ENCODE peak calls at places on chromosomes 13 and 19, in eight cellular contexts. Q, N, A, X, B, J, O and D are unnamed samples. For H3K9me2 and H3K4me1, the result is how much of the 10 kb centered on the place peaks cover.

GRCh38 chr19:42697884-42698283 is 42.4 kb downstream of the PSG3 start:
- DNase-seq in J (no peak), N (no peak), B (peak), A (no peak), X (no peak), Q (no peak), O (no peak), D (no peak)

GRCh38 chr13:96946709-96947311 is 47.5 kb downstream of the OXGR1 start:
- DNase-seq in Q (no peak), N (peak), X (peak), A (no peak), O (no peak), B (no peak), J (peak), D (no peak)

GRCh38 chr13:99280166-99280565 is 22.0 kb upstream of the GPR18 start:
- DNase-seq in A (peak), J (no peak), N (no peak), X (no peak), B (peak), Q (no peak), O (no peak), D (no peak)

GRCh38 chr19:44808463-44809371 is at the start of gene BCAM:
- DNase-seq in A (peak), Q (peak), N (peak), J (peak), O (no peak), B (peak), X (peak), D (no peak)

GRCh38 chr19:55641376-55642152 is 762 bp downstream of the ZNF580 start:
- DNase-seq in B (peak), X (peak), J (no peak), Q (peak), A (no peak), O (no peak), N (no peak), D (no peak)

GRCh38 chr13:35469781-35470380 is 6.6 kb downstream of the MAB21L1 start:
- DNase-seq in A (no peak), N (no peak), X (no peak), J (no peak), O (no peak), B (peak), Q (no peak), D (no peak)

GRCh38 chr13:52371736-52372247 is 34.2 kb downstream of the THSD1 start:
- DNase-seq in A (peak), O (peak), N (no peak), B (peak), X (no peak), Q (peak), J (peak), D (no peak)

GRCh38 chr19:30339624-30340525 is 32.3 kb upstream of the ZNF536 start:
- DNase-seq in Q (no peak), A (no peak), X (no peak), B (no peak), N (no peak), O (no peak), J (no peak), D (no peak)

DNA sequence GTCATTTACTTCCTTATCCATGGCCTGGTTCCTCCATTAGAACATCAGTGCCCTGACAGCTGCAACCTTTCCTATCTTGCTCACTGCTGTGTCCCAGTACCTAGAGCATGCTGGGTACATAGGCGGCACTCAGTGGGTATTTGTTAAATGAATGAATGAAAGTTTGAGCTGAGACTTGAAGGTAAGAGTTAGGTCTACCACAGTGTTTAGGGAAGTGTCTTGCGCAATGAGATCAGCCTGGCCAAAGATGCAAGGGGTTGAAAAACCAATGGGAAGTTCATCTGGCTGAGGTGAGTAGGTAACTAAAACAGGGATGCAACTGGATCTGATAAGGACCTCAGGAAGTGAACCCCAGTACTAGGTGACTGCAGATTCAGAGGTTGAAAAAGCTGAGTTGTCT is 24.7 kb downstream of the ZNF175 start:
- DNase-seq in B (no peak), Q (no peak), J (no peak), N (no peak), A (no peak), X (no peak), O (no peak), D (no peak)
- H3K9me2 ChIP-seq in B (under half), Q (under half), J (under half), N (under half), A (under half), X (under half), O (under half), D (under half)

GRCh38 chr19:41299755-41300089 is 10.2 kb upstream of the CCDC97 start:
- DNase-seq in N (peak), A (no peak), B (peak), X (no peak), O (no peak), Q (no peak), J (no peak), D (no peak)

GRCh38 chr19:41299046-41299754 is 10.8 kb upstream of the CCDC97 start:
- DNase-seq in J (no peak), B (peak), A (no peak), X (no peak), N (no peak), O (no peak), Q (no peak), D (no peak)

GRCh38 chr19:41297628-41298326 is 12.2 kb upstream of the CCDC97 start:
- DNase-seq in A (no peak), J (no peak), X (no peak), O (no peak), B (peak), Q (no peak), N (no peak), D (peak)

GRCh38 chr19:41296323-41296935 is 13.5 kb upstream of the CCDC97 start:
- DNase-seq in O (no peak), X (no peak), Q (no peak), B (no peak), N (no peak), J (peak), A (peak), D (peak)

DNA sequence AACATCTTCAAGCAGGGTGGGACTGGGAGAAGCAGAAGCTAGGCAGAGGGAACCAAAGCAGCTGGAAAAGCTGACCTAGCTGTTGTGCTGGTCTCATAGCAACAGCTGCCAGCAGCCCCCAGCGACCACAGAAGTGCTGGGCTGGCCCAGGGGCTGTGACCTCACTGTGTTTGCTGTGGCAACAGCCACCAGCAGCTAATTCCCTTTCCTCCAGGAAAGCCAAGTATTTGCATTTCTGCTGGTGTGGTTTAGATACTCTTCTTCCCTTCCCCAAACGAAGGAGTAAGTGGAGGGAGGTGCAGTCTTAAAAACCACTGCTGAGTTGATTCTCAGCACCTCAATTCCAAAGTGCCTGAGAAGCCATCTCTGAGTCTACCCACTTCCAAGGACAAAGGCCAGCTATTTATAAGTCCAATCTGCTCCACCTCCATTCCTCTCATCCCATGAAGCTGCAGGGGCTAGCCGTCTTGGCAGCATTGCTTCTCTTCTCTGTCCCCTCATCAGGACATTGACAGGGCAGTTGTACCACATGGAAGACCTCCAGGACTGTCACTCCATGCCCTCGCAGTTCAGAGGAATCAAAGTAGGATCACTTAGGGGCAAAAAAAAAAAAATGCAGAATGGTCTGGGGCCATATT is 11.5 kb upstream of the CCDC97 start:
- DNase-seq in Q (no peak), A (no peak), O (no peak), B (peak), J (no peak), X (no peak), N (peak), D (peak)
- H3K4me1 ChIP-seq in Q (under half), A (under half), O (under half), B (under half), J (under half), X (under half), N (under half), D (half or more)

GRCh38 chr13:65505941-65506340 is 1724.2 kb downstream of the PCDH9 start:
- DNase-seq in X (no peak), N (no peak), O (no peak), Q (no peak), A (no peak), B (no peak), J (no peak), D (peak)
- H2AFZ ChIP-seq in X (peak), N (no peak), O (no peak), Q (no peak), A (no peak), B (no peak), J (no peak), D (no peak)

GRCh38 chr19:49660338-49660961 is 5.2 kb downstream of the IRF3 start:
- DNase-seq in X (no peak), Q (no peak), A (peak), O (no peak), N (no peak), J (no peak), B (no peak), D (no peak)

GRCh38 chr19:49663224-49663623 is 2.4 kb downstream of the IRF3 start:
- DNase-seq in B (no peak), Q (no peak), A (no peak), J (no peak), N (no peak), X (no peak), O (no peak), D (no peak)

GRCh38 chr19:49664171-49665070 is 1.2 kb downstream of the IRF3 start:
- DNase-seq in J (peak), Q (peak), B (peak), A (peak), O (peak), N (peak), X (peak), D (peak)

GRCh38 chr19:49658566-49659442 is 6.9 kb downstream of the IRF3 start:
- DNase-seq in B (no peak), J (no peak), N (no peak), O (no peak), Q (no peak), X (no peak), A (no peak), D (no peak)

DNA sequence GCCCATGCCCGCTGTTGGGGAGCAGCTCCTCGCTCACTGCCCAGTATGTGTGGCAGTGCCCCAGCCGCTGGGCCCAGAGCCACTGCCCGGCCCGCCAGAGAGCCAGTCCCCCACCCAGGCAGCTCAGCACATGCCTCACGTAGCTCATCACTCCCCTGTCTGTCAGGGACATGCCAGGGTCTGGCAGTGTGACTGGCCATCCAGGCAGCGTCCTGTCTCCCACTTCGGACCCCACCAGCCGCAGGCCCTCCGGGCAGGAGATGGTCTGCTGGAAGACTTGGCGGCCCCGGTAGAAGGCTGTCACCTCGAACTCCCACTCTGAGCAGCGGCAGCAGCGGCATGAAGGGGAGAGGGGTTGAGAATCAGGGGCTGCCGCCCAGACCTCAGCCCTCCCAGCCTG is 3.6 kb downstream of the IRF3 start:
- DNase-seq in A (no peak), X (no peak), N (no peak), O (no peak), Q (no peak), J (no peak), B (no peak), D (no peak)
- H3K9me2 ChIP-seq in A (under half), X (under half), N (under half), O (under half), Q (under half), J (under half), B (under half), D (under half)

DNA sequence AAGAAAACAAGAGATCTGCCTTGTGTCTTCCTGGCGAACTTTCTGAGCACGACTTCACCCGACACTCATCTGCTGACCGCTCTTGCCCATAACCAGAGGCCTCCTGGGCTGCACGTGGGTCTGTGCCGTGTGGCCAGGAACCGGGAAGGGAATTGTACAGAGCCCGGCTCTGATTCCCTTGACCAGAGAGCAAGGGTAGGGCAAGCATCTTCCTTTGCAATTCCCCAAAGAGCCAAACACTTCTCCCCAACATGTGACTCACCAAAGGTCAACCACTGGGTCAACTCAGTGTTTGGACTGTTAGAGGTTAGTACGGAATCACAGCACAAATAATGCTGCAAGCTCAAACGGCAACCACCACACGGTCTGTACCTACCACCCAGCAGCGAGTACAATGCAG is 48.9 kb downstream of the KLF2 start:
- DNase-seq in N (no peak), Q (no peak), X (no peak), B (peak), A (no peak), O (no peak), J (no peak), D (no peak)
- H3K4me1 ChIP-seq in N (under half), Q (under half), X (under half), B (under half), A (under half), O (under half), J (under half), D (under half)

GRCh38 chr19:48635263-48635965 is 1.8 kb downstream of the DBP start:
- DNase-seq in B (peak), J (peak), X (peak), N (peak), O (no peak), A (peak), Q (peak), D (peak)
- H2AFZ ChIP-seq in B (peak), J (peak), X (no peak), N (peak), O (no peak), A (peak), Q (peak), D (peak)